ENCODE peak calls at places on chromosomes 16 and 17, in seven cellular contexts. K is cardiac muscle cell; V is heart right ventricle; N is esophagus squamous epithelium; C is ascending aorta; B is psoas muscle; M is CD8-positive, alpha-beta T cell. L is an unnamed sample.

GRCh38 chr16:31354394-31355291 is at the start of gene ITGAX:
- DNase-seq in V (no peak), C (peak; percentile 48), N (no peak), B (peak; percentile 53), M (peak; percentile 43), K (no peak), L (peak; percentile 49)

GRCh38 chr17:67829331-67829730 is 4.0 kb downstream of the BPTF start:
- DNase-seq in M (peak; percentile 12), K (no peak), V (no peak), B (no peak), N (no peak), C (no peak), L (no peak)

GRCh38 chr17:14427914-14428639 is 127.2 kb downstream of the HS3ST3B1 start:
- DNase-seq in C (no peak), K (no peak), N (no peak), M (peak; percentile 52), B (no peak), V (no peak), L (no peak)

GRCh38 chr17:78919816-78920516 is 5.2 kb downstream of the TIMP2 start:
- DNase-seq in C (no peak), N (no peak), V (no peak), M (no peak), K (no peak), B (no peak), L (no peak)

GRCh38 chr17:60231234-60231633 is 81.5 kb downstream of the CA4 start:
- DNase-seq in K (peak; percentile 7), M (no peak), V (no peak), C (no peak), B (no peak), N (no peak), L (no peak)

GRCh38 chr16:86342161-86342560 is 168.2 kb upstream of the FOXF1 start:
- DNase-seq in C (no peak), B (no peak), K (no peak), V (no peak), N (no peak), M (no peak), L (no peak)

GRCh38 chr17:77285594-77286390 is 145.0 kb downstream of the SEC14L1 start:
- DNase-seq in N (no peak), B (peak; percentile 65), K (no peak), V (peak; percentile 54), M (no peak), C (peak; percentile 40), L (peak; percentile 85)

GRCh38 chr17:81404557-81405165 is 9.4 kb downstream of the BAHCC1 start:
- DNase-seq in M (no peak), V (no peak), B (no peak), N (no peak), K (peak; percentile 66), C (no peak), L (no peak)

GRCh38 chr17:38455288-38455915 is 27.1 kb downstream of the ARHGAP23 start:
- DNase-seq in B (no peak), N (no peak), K (peak; percentile 38), M (no peak), C (no peak), V (no peak), L (no peak)

GRCh38 chr17:7466644-7467341 is 12.6 kb downstream of the ZBTB4 start:
- DNase-seq in B (peak; percentile 83), N (no peak), C (no peak), K (no peak), V (peak; percentile 84), M (no peak), L (peak; percentile 60)

GRCh38 chr17:57941384-57942370 is 13.5 kb downstream of the CUEDC1 start:
- DNase-seq in C (no peak), V (no peak), K (no peak), M (no peak), B (no peak), N (no peak), L (no peak)

GRCh38 chr16:11139624-11140375 is 116.2 kb downstream of the SOCS1 start:
- DNase-seq in N (no peak), C (no peak), V (no peak), M (peak; percentile 10), K (no peak), B (no peak), L (no peak)

GRCh38 chr16:8946544-8946943 is 17.2 kb downstream of the USP7 start:
- DNase-seq in C (no peak), N (no peak), V (no peak), K (no peak), B (no peak), M (no peak), L (no peak)

GRCh38 chr17:57988301-57989010 is 402 bp upstream of the VEZF1 start:
- DNase-seq in B (peak; percentile 80), C (no peak), M (peak; percentile 62), N (no peak), K (peak; percentile 72), V (peak; percentile 77), L (peak; percentile 68)

GRCh38 chr17:81456798-81457197 is 55.8 kb downstream of the ACTG1 start:
- DNase-seq in N (no peak), K (peak; percentile 78), C (no peak), V (no peak), B (no peak), M (no peak), L (no peak)

GRCh38 chr16:83305092-83305491 is 502.7 kb upstream of the HSBP1 start:
- DNase-seq in V (no peak), K (no peak), B (no peak), N (no peak), M (no peak), C (no peak), L (no peak)

DNA sequence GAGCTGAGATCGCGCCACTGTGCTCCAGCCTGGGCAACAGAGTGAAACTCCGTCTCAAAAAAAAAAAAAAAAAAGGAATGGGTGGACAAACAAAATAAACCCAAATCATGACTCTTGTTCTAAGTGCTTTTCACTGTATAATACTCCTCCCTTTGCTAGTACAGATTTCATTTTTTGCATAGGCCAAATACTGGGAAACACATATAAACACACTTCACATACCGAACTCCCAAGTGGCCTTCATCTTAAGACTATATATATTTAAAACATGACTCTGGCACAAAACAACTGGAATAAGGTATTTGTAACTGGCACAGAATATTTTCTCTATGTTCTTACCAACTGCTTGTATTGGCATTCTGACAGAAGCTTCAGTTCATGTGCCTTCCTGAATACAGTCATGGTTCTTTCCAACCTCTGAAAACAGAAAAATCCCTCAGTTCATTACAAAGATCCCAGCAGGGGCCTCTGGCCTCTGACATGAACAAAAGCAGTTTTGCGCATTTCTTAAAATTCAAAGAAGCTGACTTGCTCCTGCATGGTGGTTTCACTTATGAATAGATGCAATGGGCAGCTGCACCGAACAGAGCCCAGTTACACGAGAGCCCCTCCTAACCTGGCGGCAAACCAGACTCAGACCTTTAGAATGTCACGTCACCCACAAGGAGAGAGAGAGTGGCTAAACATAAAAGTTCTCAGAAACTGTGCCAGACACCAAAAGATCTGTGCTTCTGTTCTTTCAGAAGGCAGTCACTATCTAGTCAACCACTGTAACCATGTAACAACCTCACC is 19.1 kb upstream of the COPRS start:
- DNase-seq in K (no peak), V (no peak), N (no peak), M (no peak), C (no peak), B (no peak), L (no peak)
- H3K36me3 ChIP-seq in K (peaks cover 51% of the 10 kb centered on the region), V (peaks cover 100% of the 10 kb centered on the region), N (peaks cover 55% of the 10 kb centered on the region), M (peaks cover 36% of the 10 kb centered on the region), C (peaks cover 50% of the 10 kb centered on the region), B (peaks cover 99% of the 10 kb centered on the region), L (peaks cover 100% of the 10 kb centered on the region)

DNA sequence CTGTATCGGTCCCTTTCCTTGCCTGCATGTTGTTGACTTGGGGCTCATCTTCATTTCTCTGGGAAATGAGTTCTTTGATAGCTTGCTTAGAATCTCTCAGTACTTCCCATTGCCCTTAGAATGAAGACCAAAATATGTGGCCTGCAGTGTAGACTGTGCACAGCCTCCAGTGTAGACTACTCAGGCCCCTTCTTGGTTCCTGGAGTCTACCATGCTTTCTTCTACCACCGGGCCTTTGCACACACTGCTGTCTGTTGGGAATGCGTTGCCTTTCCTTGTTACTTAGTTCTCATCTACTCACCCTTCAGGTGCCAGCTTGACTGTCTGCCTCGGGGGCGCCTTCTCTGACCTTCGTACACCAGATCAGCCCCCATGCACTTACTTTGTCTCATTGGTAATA is 82.0 kb downstream of the ABCC1 start:
- DNase-seq in K (no peak), M (no peak), C (no peak), N (no peak), B (no peak), V (no peak), L (no peak)
- H3K36me3 ChIP-seq in K (peaks cover 4% of the 10 kb centered on the region), M (peaks cover 7% of the 10 kb centered on the region), C (peaks cover 47% of the 10 kb centered on the region), N (peaks cover 10% of the 10 kb centered on the region), B (peaks cover 29% of the 10 kb centered on the region), V (peaks cover 34% of the 10 kb centered on the region), L (peaks cover 49% of the 10 kb centered on the region)

GRCh38 chr16:2697401-2697948 is 15.2 kb downstream of the KCTD5 start:
- DNase-seq in M (no peak), K (no peak), B (no peak), V (peak; percentile 3), N (no peak), C (no peak), L (no peak)
- H3K36me3 ChIP-seq in M (peaks cover 37% of the 10 kb centered on the region), K (peaks cover 8% of the 10 kb centered on the region), B (peaks cover 50% of the 10 kb centered on the region), V (peaks cover 60% of the 10 kb centered on the region), N (peaks cover 43% of the 10 kb centered on the region), C (peaks cover 55% of the 10 kb centered on the region), L (peaks cover 64% of the 10 kb centered on the region)

DNA sequence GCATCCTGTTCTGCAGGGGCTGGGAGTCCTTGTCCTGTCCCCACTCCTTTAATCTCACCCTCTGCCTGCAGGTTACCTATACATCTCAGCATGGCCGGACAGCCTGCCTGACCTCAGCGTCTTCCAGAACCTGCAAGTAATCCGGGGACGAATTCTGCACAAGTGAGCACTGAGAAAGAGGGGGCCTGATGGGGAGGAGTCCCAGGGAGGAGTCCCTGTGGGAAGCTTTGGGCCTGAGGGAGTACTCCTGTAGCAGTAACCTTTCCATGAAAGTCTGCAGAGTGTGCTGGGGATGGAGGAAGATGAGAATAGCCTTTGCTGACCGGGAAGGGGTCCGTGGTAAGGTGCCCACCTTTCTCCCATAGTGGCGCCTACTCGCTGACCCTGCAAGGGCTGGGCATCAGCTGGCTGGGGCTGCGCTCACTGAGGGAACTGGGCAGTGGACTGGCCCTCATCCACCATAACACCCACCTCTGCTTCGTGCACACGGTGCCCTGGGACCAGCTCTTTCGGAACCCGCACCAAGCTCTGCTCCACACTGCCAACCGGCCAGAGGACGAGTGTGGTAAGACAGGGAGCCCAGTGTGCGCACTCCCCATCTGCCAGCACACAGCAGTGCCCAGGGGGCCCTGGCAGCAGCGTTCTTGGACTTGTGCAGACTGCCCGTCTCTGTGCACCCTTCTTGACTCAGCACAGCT is 14.8 kb downstream of the MIEN1 start:
- DNase-seq in N (no peak), B (no peak), V (no peak), K (no peak), C (no peak), M (no peak), L (no peak)
- H3K36me3 ChIP-seq in N (peaks cover 14% of the 10 kb centered on the region), B (peaks cover 85% of the 10 kb centered on the region), V (peaks cover 99% of the 10 kb centered on the region), K (peaks cover 82% of the 10 kb centered on the region), C (peaks cover 73% of the 10 kb centered on the region), M (no peaks in the 10 kb centered on the region), L (peaks cover 87% of the 10 kb centered on the region)